ENCODE peak calls at places on chromosomes 1 and 21, in eight cellular contexts. T is central memory CD8-positive, alpha-beta T cell; F is left ventricle myocardium superior; W is activated CD8-positive, alpha-beta memory T cell treated with anti-CD3 and anti-CD28 coated beads, Interleukin-2, amount 10 ng/mL, durations not matched to agents 7 days and 5 days; S is left lung; N is Right ventricle myocardium superior; P is activated T-cell treated with anti-CD3 and anti-CD28 coated beads, Interleukin-2, amount 50 U/mL, for 72 hours; O is lower lobe of right lung. X is an unnamed sample.

GRCh38 chr1:244779410-244779809 is 56.0 kb upstream of the COX20 start:
- ATAC-seq in T (no peak), F (no peak), W (no peak), S (no peak), N (no peak), P (no peak), O (no peak), X (no peak)

GRCh38 chr1:16266411-16267118 is 29.6 kb upstream of the CPLANE2 start:
- ATAC-seq in T (no peak), F (peak; percentile 82), W (no peak), S (no peak), N (peak; percentile 88), P (no peak), O (peak; percentile 6), X (no peak)

GRCh38 chr1:214464303-214465287 is 86.8 kb downstream of the PTPN14 start:
- ATAC-seq in T (no peak), F (peak; percentile 65), W (no peak), S (no peak), N (no peak), P (no peak), O (no peak), X (no peak)

GRCh38 chr1:211589782-211590721 is 11.1 kb upstream of the SLC30A1 start:
- ATAC-seq in T (no peak), F (peak; percentile 97), W (no peak), S (peak; percentile 93), N (peak; percentile 91), P (no peak), O (peak; percentile 86), X (peak; percentile 66)

GRCh38 chr1:50419907-50420248 is 3.4 kb downstream of the DMRTA2 start:
- ATAC-seq in T (no peak), F (no peak), W (no peak), S (no peak), N (no peak), P (no peak), O (no peak), X (no peak)

GRCh38 chr1:90706437-90707362 is 10.4 kb downstream of the BARHL2 start:
- ATAC-seq in T (peak; percentile 24), F (peak; percentile 76), W (no peak), S (peak; percentile 88), N (peak; percentile 78), P (peak; percentile 72), O (peak; percentile 87), X (peak; percentile 38)

GRCh38 chr1:6512245-6512907 is 20.9 kb upstream of the PLEKHG5 start:
- ATAC-seq in T (no peak), F (no peak), W (no peak), S (no peak), N (no peak), P (no peak), O (no peak), X (no peak)

GRCh38 chr21:42684109-42684916 is 30.9 kb downstream of the PDE9A start:
- ATAC-seq in T (peak; percentile 64), F (no peak), W (peak; percentile 67), S (no peak), N (no peak), P (peak; percentile 83), O (no peak), X (no peak)

GRCh38 chr1:203175237-203176181 is at the start of gene MYBPH:
- ATAC-seq in T (no peak), F (peak; percentile 66), W (no peak), S (peak; percentile 50), N (peak; percentile 56), P (no peak), O (peak; percentile 30), X (no peak)

GRCh38 chr21:46425061-46425460 is 33.6 kb upstream of the DIP2A start:
- ATAC-seq in T (peak; percentile 11), F (no peak), W (peak; percentile 17), S (no peak), N (no peak), P (peak; percentile 9), O (no peak), X (no peak)

GRCh38 chr1:198672124-198672523 is 33.3 kb downstream of the PTPRC start:
- ATAC-seq in T (no peak), F (no peak), W (no peak), S (no peak), N (no peak), P (no peak), O (no peak), X (no peak)

X was measured in esophagus mucosa.